ENCODE peak calls at places on chromosome 9, in ten cellular contexts. W is memory B cell; L is activated gamma-delta T cell; Z is LHCN-M2; U is SW 1271; Y is EH; K is stimulated activated naive CD4-positive, alpha-beta T cell; F is skeletal muscle cell; Q is NCI-H1105 treated with DMSO at 0.1 percent for 48 hours; M is neural progenitor cell. C is an unnamed sample.

GRCh38 chr9:124475158-124475867 is 25.1 kb downstream of the ADGRD2 start:
- DNase-seq in U (no peak), F (no peak), Z (no peak), Y (no peak), W (no peak), Q (no peak), L (no peak), K (no peak), M (peak; percentile 50), C (no peak)

GRCh38 chr9:133127340-133127981 is 6.4 kb upstream of the RALGDS start:
- DNase-seq in Q (no peak), K (no peak), L (peak; percentile 74), Z (no peak), F (no peak), M (no peak), Y (no peak), W (no peak), U (no peak), C (peak; percentile 55)

GRCh38 chr9:128001411-128002298 is 20.9 kb upstream of the EEIG1 start:
- DNase-seq in K (no peak), Z (peak; percentile 55), M (peak; percentile 43), W (no peak), L (no peak), U (peak; percentile 29), Q (no peak), Y (peak; percentile 98), F (peak; percentile 36), C (peak; percentile 89)

GRCh38 chr9:27333241-27334052 is 36.5 kb upstream of the EQTN start:
- DNase-seq in U (peak; percentile 34), L (no peak), F (peak; percentile 28), K (peak; percentile 70), Q (peak; percentile 76), W (peak; percentile 71), M (peak; percentile 91), Z (peak; percentile 64), Y (peak; percentile 83), C (peak; percentile 42)

GRCh38 chr9:3920586-3921582 is 379.0 kb downstream of the GLIS3 start:
- DNase-seq in W (no peak), K (no peak), L (no peak), Y (no peak), Z (no peak), U (no peak), M (no peak), Q (no peak), F (no peak), C (no peak)

GRCh38 chr9:116103976-116104820 is 49.4 kb upstream of the PAPPA start:
- DNase-seq in F (no peak), Z (no peak), M (no peak), Q (no peak), Y (peak; percentile 63), W (no peak), L (no peak), U (no peak), K (no peak), C (peak; percentile 63)

GRCh38 chr9:70049236-70049635 is 5.6 kb downstream of the MAMDC2 start:
- DNase-seq in Q (peak; percentile 20), L (no peak), K (no peak), Y (peak; percentile 90), W (no peak), M (no peak), F (no peak), Z (peak; percentile 87), U (no peak), C (peak; percentile 59)

GRCh38 chr9:127138444-127138843 is 16.0 kb upstream of the ANGPTL2 start:
- DNase-seq in F (no peak), Q (no peak), M (no peak), U (no peak), L (no peak), Y (no peak), Z (no peak), W (no peak), K (no peak), C (no peak)

GRCh38 chr9:115651456-115651855 is 502.1 kb upstream of the PAPPA start:
- DNase-seq in W (no peak), K (no peak), Q (no peak), M (no peak), U (no peak), L (no peak), F (no peak), Z (peak; percentile 23), Y (peak; percentile 83), C (no peak)

GRCh38 chr9:97934321-97935115 is 3.5 kb downstream of the HEMGN start:
- DNase-seq in K (peak; percentile 5), Q (peak; percentile 48), M (peak; percentile 13), F (no peak), Z (no peak), L (no peak), U (no peak), W (no peak), Y (no peak), C (no peak)

GRCh38 chr9:134656334-134657034 is 14.9 kb downstream of the COL5A1 start:
- DNase-seq in Y (no peak), K (no peak), Q (no peak), W (no peak), L (no peak), Z (no peak), M (no peak), F (no peak), U (peak; percentile 61), C (no peak)

GRCh38 chr9:22039258-22039657 is 30.2 kb upstream of the CDKN2B start:
- DNase-seq in Z (no peak), U (no peak), K (no peak), Q (no peak), Y (no peak), F (no peak), W (no peak), M (no peak), L (no peak), C (no peak)

GRCh38 chr9:131954299-131954698 is 125.4 kb downstream of the MED27 start:
- DNase-seq in Y (no peak), Q (peak; percentile 38), Z (no peak), M (peak; percentile 36), W (no peak), F (no peak), L (no peak), U (peak; percentile 14), K (no peak), C (no peak)

GRCh38 chr9:25461416-25461815 is 216.8 kb downstream of the TUSC1 start:
- DNase-seq in L (no peak), W (no peak), U (no peak), Z (no peak), Y (no peak), M (no peak), K (no peak), F (no peak), Q (no peak), C (no peak)

GRCh38 chr9:81665514-81665838 is 23.9 kb downstream of the TLE1 start:
- DNase-seq in L (no peak), K (no peak), U (no peak), W (no peak), Y (no peak), Q (peak; percentile 95), M (peak; percentile 71), Z (no peak), F (no peak), C (no peak)

GRCh38 chr9:130426883-130427282 is 17.9 kb upstream of the ASS1 start:
- DNase-seq in F (peak; percentile 66), Y (peak; percentile 87), Z (peak; percentile 97), W (no peak), L (no peak), Q (no peak), K (no peak), U (peak; percentile 68), M (no peak), C (peak; percentile 42)

GRCh38 chr9:14320272-14321245 is 6.6 kb upstream of the NFIB start:
- DNase-seq in K (no peak), L (no peak), U (no peak), Q (no peak), F (peak; percentile 96), Z (peak; percentile 81), M (no peak), W (no peak), Y (peak; percentile 91), C (peak; percentile 97)